ENCODE peak calls at places on chromosomes 11 and 22, in five cellular contexts. C, X, Y, J and G are unnamed samples.

GRCh38 chr11:24709928-24710565 is 213.2 kb downstream of the LUZP2 start:
- DNase-seq in C (no peak), X (no peak), Y (no peak), J (no peak), G (no peak)

GRCh38 chr11:58530236-58530635 is 22.3 kb upstream of the OR5B21 start:
- DNase-seq in C (no peak), X (no peak), Y (no peak), J (no peak), G (no peak)

GRCh38 chr11:60924110-60924905 is at the start of gene TMEM132A:
- DNase-seq in C (peak), X (peak), Y (peak), J (peak), G (no peak)

GRCh38 chr11:5232150-5232549 is 2.1 kb downstream of the HBD start:
- DNase-seq in C (no peak), X (no peak), Y (no peak), J (no peak), G (no peak)

GRCh38 chr11:109978895-109979294 is 114.3 kb upstream of the ZC3H12C start:
- DNase-seq in C (no peak), X (no peak), Y (no peak), J (no peak), G (no peak)

GRCh38 chr11:57635236-57635635 is 14.5 kb downstream of the YPEL4 start:
- DNase-seq in C (no peak), X (no peak), Y (no peak), J (no peak), G (no peak)

GRCh38 chr11:112632866-112633505 is 328.2 kb upstream of the NCAM1 start:
- DNase-seq in C (no peak), X (no peak), Y (no peak), J (no peak), G (no peak)

GRCh38 chr11:107116358-107116757 is 98.1 kb upstream of the GUCY1A2 start:
- DNase-seq in C (no peak), X (no peak), Y (no peak), J (no peak), G (no peak)

GRCh38 chr11:108788565-108789199 is 123.8 kb downstream of the DDX10 start:
- DNase-seq in C (no peak), X (no peak), Y (peak), J (peak), G (no peak)

GRCh38 chr11:24324211-24324610 is 172.6 kb upstream of the LUZP2 start:
- DNase-seq in C (no peak), X (no peak), Y (no peak), J (no peak), G (no peak)

GRCh38 chr11:23688835-23689234 is 808.0 kb upstream of the LUZP2 start:
- DNase-seq in C (no peak), X (no peak), Y (no peak), J (peak), G (no peak)

GRCh38 chr11:83070878-83071640 is 638 bp downstream of the RAB30 start:
- DNase-seq in C (no peak), X (no peak), Y (peak), J (peak), G (no peak)

GRCh38 chr22:18110944-18111758 is 542 bp downstream of the TUBA8 start:
- DNase-seq in C (no peak), X (no peak), Y (no peak), J (no peak), G (no peak)

GRCh38 chr11:25612806-25613205 is 719.1 kb upstream of the ANO3 start:
- DNase-seq in C (no peak), X (no peak), Y (no peak), J (no peak), G (no peak)

GRCh38 chr11:134512061-134512460 is 100.0 kb upstream of the B3GAT1 start:
- DNase-seq in C (no peak), X (no peak), Y (no peak), J (no peak), G (no peak)

GRCh38 chr11:118643995-118644345 is 35.5 kb downstream of the TREH start:
- DNase-seq in C (no peak), X (no peak), Y (no peak), J (no peak), G (no peak)

GRCh38 chr22:50729391-50730012 is 8.5 kb upstream of the ACR start:
- DNase-seq in C (peak), X (no peak), Y (no peak), J (no peak), G (peak)

GRCh38 chr11:132427611-132428010 is 1057.2 kb downstream of the NTM start:
- DNase-seq in C (no peak), X (no peak), Y (no peak), J (no peak), G (no peak)

GRCh38 chr11:79400717-79401330 is 40.0 kb downstream of the TENM4 start:
- DNase-seq in C (no peak), X (no peak), Y (peak), J (peak), G (no peak)